ENCODE peak calls at places on chromosome 9, in ten cellular contexts. S is astrocyte; F is fibroblast of lung; I is dermis microvascular lymphatic vessel endothelial cell; M is HFF-Myc; U is CD4-positive, CD25-positive, alpha-beta regulatory T cell; H is GM23248; D is EL; C is activated T-cell treated with anti-CD3 and anti-CD28 coated beads, Interleukin-2, amount 50 U/mL, for 24 hours; N is GM13976. V is an unnamed sample.

GRCh38 chr9:37436540-37436939 is 14.0 kb downstream of the GRHPR start:
- DNase-seq in H (no peak), D (no peak), S (no peak), C (no peak), I (no peak), M (no peak), F (no peak), U (no peak), N (no peak), V (no peak)

GRCh38 chr9:135284386-135285134 is 195.0 kb upstream of the PPP1R26 start:
- DNase-seq in N (no peak), C (no peak), U (no peak), I (no peak), H (no peak), M (no peak), F (no peak), S (no peak), D (no peak), V (no peak)

GRCh38 chr9:23663536-23663935 is 162.5 kb downstream of the ELAVL2 start:
- DNase-seq in H (no peak), F (peak), S (peak), C (no peak), I (no peak), M (no peak), U (no peak), D (no peak), N (no peak), V (no peak)

GRCh38 chr9:95821999-95822398 is 53.5 kb upstream of the ERCC6L2 start:
- DNase-seq in S (no peak), F (no peak), H (no peak), U (no peak), C (no peak), D (no peak), N (no peak), M (no peak), I (no peak), V (no peak)

GRCh38 chr9:98796364-98797101 is at the start of gene ANKS6:
- DNase-seq in M (peak), C (peak), N (peak), H (peak), F (peak), U (peak), I (peak), D (peak), S (peak), V (peak)

GRCh38 chr9:71910602-71911060 is 362 bp downstream of the ABHD17B start:
- DNase-seq in S (no peak), I (no peak), U (no peak), M (no peak), H (peak), N (peak), C (no peak), D (no peak), F (no peak), V (no peak)

GRCh38 chr9:128321879-128322341 is 337 bp downstream of the TRUB2 start:
- DNase-seq in C (no peak), F (no peak), M (no peak), H (no peak), I (peak), N (no peak), U (no peak), S (no peak), D (no peak), V (no peak)

GRCh38 chr9:35538361-35539234 is 48.7 kb downstream of the RUSC2 start:
- DNase-seq in C (no peak), S (peak), F (peak), M (peak), H (peak), I (peak), U (no peak), N (no peak), D (peak), V (peak)

GRCh38 chr9:972512-973294 is 3.8 kb upstream of the DMRT3 start:
- DNase-seq in D (no peak), S (no peak), U (no peak), I (no peak), M (no peak), F (no peak), N (peak), C (no peak), H (no peak), V (no peak)

GRCh38 chr9:37300620-37301368 is 121.7 kb upstream of the GRHPR start:
- DNase-seq in S (peak), I (peak), D (peak), C (no peak), F (peak), N (peak), U (no peak), H (peak), M (no peak), V (peak)